ENCODE peak calls at places on chromosomes 2 and 18, in nine cellular contexts. O is astrocyte of the spinal cord, T is coronary artery, E is A549, P is heart left ventricle, W is neural progenitor cell, Z is tibial artery, K is esophagus muscularis mucosa, H is RWPE2. G is an unnamed sample.

GRCh38 chr2:58710795-58711279 is 469.7 kb upstream of the FANCL start:
- DNase-seq in E (no peak), W (no peak), K (no peak), P (no peak), O (no peak), Z (no peak), H (no peak), T (no peak), G (no peak)

GRCh38 chr2:110748489-110748867 is 16.1 kb downstream of the ACOXL start:
- DNase-seq in K (peak; percentile 87), T (no peak), Z (no peak), E (no peak), H (no peak), W (peak; percentile 30), O (peak; percentile 59), P (no peak), G (no peak)

GRCh38 chr2:49371302-49371701 is 217.0 kb upstream of the FSHR start:
- DNase-seq in E (no peak), W (no peak), Z (no peak), O (no peak), P (no peak), H (no peak), T (no peak), K (no peak), G (no peak)

GRCh38 chr2:58032016-58032750 is 14.4 kb upstream of the VRK2 start:
- DNase-seq in P (no peak), O (peak; percentile 43), H (no peak), Z (no peak), K (no peak), W (no peak), E (no peak), T (no peak), G (no peak)

GRCh38 chr2:44706584-44707553 is 234.6 kb upstream of the SIX3 start:
- DNase-seq in O (peak; percentile 6), T (no peak), E (no peak), W (peak; percentile 31), H (no peak), P (no peak), K (no peak), Z (no peak), G (no peak)

GRCh38 chr2:15359716-15360531 is 201.2 kb downstream of the NBAS start:
- DNase-seq in E (no peak), P (no peak), K (no peak), Z (no peak), T (no peak), W (no peak), O (peak; percentile 89), H (no peak), G (peak; percentile 90)

GRCh38 chr18:63309422-63309821 is 10.1 kb downstream of the BCL2 start:
- DNase-seq in W (no peak), E (no peak), T (no peak), K (no peak), H (no peak), O (no peak), P (no peak), Z (no peak), G (no peak)

GRCh38 chr2:172995323-172996244 is 80.1 kb upstream of the MAP3K20 start:
- DNase-seq in W (no peak), O (peak; percentile 78), Z (peak; percentile 35), T (no peak), E (peak; percentile 51), P (no peak), H (peak; percentile 87), K (no peak), G (peak; percentile 93)

GRCh38 chr2:103139628-103140268 is 377.9 kb downstream of the TMEM182 start:
- DNase-seq in H (no peak), W (no peak), O (no peak), K (no peak), T (no peak), Z (no peak), E (no peak), P (no peak), G (no peak)

GRCh38 chr2:79432731-79433146 is 80.1 kb upstream of the CTNNA2 start:
- DNase-seq in Z (no peak), T (no peak), K (no peak), P (no peak), E (no peak), H (no peak), W (peak; percentile 56), O (no peak), G (no peak)

GRCh38 chr2:136253288-136254004 is 135.5 kb upstream of the CXCR4 start:
- DNase-seq in W (no peak), T (no peak), K (no peak), H (no peak), P (peak; percentile 75), O (no peak), E (no peak), Z (peak; percentile 55), G (no peak)

GRCh38 chr2:237181844-237182243 is 96.2 kb downstream of the COPS8 start:
- DNase-seq in T (no peak), K (peak; percentile 85), H (no peak), E (peak; percentile 52), O (peak; percentile 91), W (no peak), P (no peak), Z (no peak), G (peak; percentile 21)

GRCh38 chr18:22048221-22048620 is 121.2 kb upstream of the GATA6 start:
- DNase-seq in W (no peak), E (no peak), O (no peak), H (no peak), T (no peak), P (no peak), Z (no peak), K (no peak), G (no peak)

GRCh38 chr2:121455438-121455837 is 75.2 kb upstream of the RNU4ATAC start:
- DNase-seq in P (no peak), W (no peak), O (no peak), H (no peak), E (no peak), Z (no peak), T (no peak), K (no peak), G (no peak)

GRCh38 chr2:188430705-188431104 is 139.0 kb downstream of the GULP1 start:
- DNase-seq in W (no peak), E (no peak), K (no peak), O (no peak), Z (no peak), H (no peak), P (no peak), T (no peak), G (no peak)

GRCh38 chr18:67846422-67847098 is 330.0 kb upstream of the DSEL start:
- DNase-seq in H (no peak), Z (no peak), E (no peak), K (no peak), O (no peak), T (no peak), P (no peak), W (no peak), G (no peak)

GRCh38 chr18:67845035-67845434 is 328.5 kb upstream of the DSEL start:
- DNase-seq in E (no peak), K (no peak), P (no peak), T (no peak), W (no peak), O (no peak), H (no peak), Z (no peak), G (peak; percentile 38)
- TF ChIP-seq CTCF in E (no peak), K (no peak), P (no peak), T (no peak), W (peak; percentile 10), O (peak; percentile 10), H (peak; percentile 37), Z (no peak), G (peak; percentile 29)

GRCh38 chr2:197871780-197872456 is 67.5 kb downstream of the PLCL1 start:
- DNase-seq in H (no peak), E (no peak), Z (no peak), O (no peak), K (no peak), T (no peak), W (peak; percentile 30), P (no peak), G (no peak)

GRCh38 chr2:197875736-197876135 is 71.3 kb downstream of the PLCL1 start:
- DNase-seq in H (no peak), Z (no peak), W (no peak), K (no peak), P (no peak), O (no peak), E (no peak), T (no peak), G (no peak)

GRCh38 chr2:197876524-197876923 is 72.1 kb downstream of the PLCL1 start:
- DNase-seq in H (no peak), K (no peak), O (no peak), W (no peak), E (no peak), P (no peak), T (no peak), Z (no peak), G (no peak)

GRCh38 chr2:197870137-197870536 is 65.7 kb downstream of the PLCL1 start:
- DNase-seq in E (no peak), H (no peak), K (no peak), P (no peak), Z (no peak), T (no peak), W (no peak), O (no peak), G (no peak)

DNA sequence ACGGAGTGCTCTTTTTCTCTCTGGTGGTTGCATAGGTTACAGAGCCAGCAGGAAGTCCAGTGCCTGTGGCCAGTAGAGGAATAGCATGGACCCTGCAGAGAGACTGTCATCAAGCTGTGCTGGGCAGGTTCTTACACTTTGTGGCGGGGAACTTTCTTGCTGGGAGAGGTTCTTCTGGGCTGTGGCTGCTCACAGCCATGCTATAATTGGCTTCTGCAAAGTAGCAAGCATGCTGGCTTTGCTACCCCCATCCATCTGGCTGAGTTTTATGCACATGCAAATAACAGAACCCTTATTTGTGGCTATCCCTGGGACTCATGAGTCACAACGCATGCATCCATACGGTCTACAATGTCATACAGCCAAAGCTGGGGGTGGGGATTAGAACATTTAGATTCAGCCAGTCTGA is 68.9 kb downstream of the PLCL1 start:
- DNase-seq in W (peak; percentile 45), H (no peak), T (no peak), E (no peak), K (no peak), O (peak; percentile 93), Z (no peak), P (no peak), G (peak; percentile 5)
- H3K4me3 ChIP-seq in W (no peak overlapping the region), H (no peak overlapping the region), T (no peak overlapping the region), E (no peak overlapping the region), K (no peak overlapping the region), O (no peak overlapping the region), Z (no peak overlapping the region), P (no peak overlapping the region), G (no peak overlapping the region)

DNA sequence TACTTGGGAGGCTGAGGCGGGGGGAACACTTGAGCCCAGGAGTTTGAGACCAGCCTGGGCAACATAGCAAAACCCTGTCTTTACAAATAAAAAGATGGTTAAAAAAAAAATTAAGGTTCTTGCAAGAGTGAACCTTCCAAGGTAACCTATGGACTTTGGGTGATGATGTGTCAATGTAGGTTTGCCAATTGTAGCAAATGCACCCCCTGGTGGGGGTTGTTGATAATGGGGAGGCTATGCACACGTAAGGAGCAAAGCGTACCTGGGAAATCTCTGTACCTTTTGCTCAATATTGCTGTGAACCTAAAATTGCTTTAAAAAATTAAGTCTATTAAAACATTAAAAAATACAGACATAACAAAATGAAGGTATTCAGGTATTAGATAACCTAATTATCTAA is 70.4 kb downstream of the CWC22 start:
- DNase-seq in W (peak; percentile 66), P (no peak), H (no peak), K (no peak), E (no peak), O (no peak), Z (no peak), T (no peak), G (peak; percentile 53)
- TF ChIP-seq CTCF in W (peak; percentile 63), P (peak; percentile 17), H (peak; percentile 50), K (peak; percentile 41), E (peak; percentile 36), O (peak; percentile 53), Z (no peak), T (no peak), G (peak; percentile 64)

GRCh38 chr18:9095297-9096012 is 7.0 kb upstream of the NDUFV2 start:
- DNase-seq in T (no peak), W (no peak), P (no peak), O (no peak), E (no peak), K (no peak), H (no peak), Z (no peak), G (no peak)
- H3K4me3 ChIP-seq in T (no peak overlapping the region), W (no peak overlapping the region), P (no peak overlapping the region), O (no peak overlapping the region), E (no peak overlapping the region), K (no peak overlapping the region), H (no peak overlapping the region), Z (no peak overlapping the region), G (no peak overlapping the region)